ENCODE peak calls at places on chromosome 15, in six cellular contexts. One of them, this sample, is unnamed.

GRCh38 chr15:93165737-93166136 is 76.7 kb upstream of the RGMA start:
- DNase-seq in HL-60: no peak
- DNase-seq in astrocyte: no peak
- DNase-seq in IMR-90: no peak
- DNase-seq in osteoblast: no peak
- DNase-seq in GM23338: no peak
- DNase-seq in this sample: no peak

GRCh38 chr15:47351501-47351900 is 365.8 kb upstream of the SEMA6D start:
- DNase-seq in HL-60: no peak
- DNase-seq in osteoblast: no peak
- DNase-seq in IMR-90: no peak
- DNase-seq in astrocyte: no peak
- DNase-seq in GM23338: no peak
- DNase-seq in this sample: no peak

GRCh38 chr15:34942363-34942762 is 27.2 kb downstream of the AQR start:
- DNase-seq in astrocyte: peak; percentile 77
- DNase-seq in GM23338: no peak
- DNase-seq in IMR-90: peak; percentile 84
- DNase-seq in HL-60: no peak
- DNase-seq in osteoblast: peak; percentile 66
- DNase-seq in this sample: peak; percentile 85

GRCh38 chr15:32802296-32802936 is 84.6 kb downstream of the GREM1 start:
- DNase-seq in GM23338: no peak
- DNase-seq in osteoblast: peak; percentile 81
- DNase-seq in astrocyte: peak; percentile 99
- DNase-seq in IMR-90: peak; percentile 97
- DNase-seq in HL-60: no peak
- DNase-seq in this sample: peak; percentile 80

GRCh38 chr15:50854594-50855490 is 53.6 kb upstream of the AP4E1 start:
- DNase-seq in IMR-90: peak; percentile 11
- DNase-seq in astrocyte: no peak
- DNase-seq in osteoblast: no peak
- DNase-seq in HL-60: peak; percentile 40
- DNase-seq in GM23338: no peak
- DNase-seq in this sample: no peak

GRCh38 chr15:35514759-35515158 is 31.2 kb downstream of the DPH6 start:
- DNase-seq in GM23338: no peak
- DNase-seq in IMR-90: peak; percentile 33
- DNase-seq in HL-60: no peak
- DNase-seq in astrocyte: peak; percentile 54
- DNase-seq in osteoblast: peak; percentile 14
- DNase-seq in this sample: peak; percentile 12

GRCh38 chr15:100042558-100042957 is 299.2 kb downstream of the ADAMTS17 start:
- DNase-seq in IMR-90: peak; percentile 10
- DNase-seq in osteoblast: no peak
- DNase-seq in astrocyte: peak; percentile 24
- DNase-seq in GM23338: no peak
- DNase-seq in HL-60: no peak
- DNase-seq in this sample: peak; percentile 45

GRCh38 chr15:75666823-75667501 is 19.2 kb downstream of the SNX33 start:
- DNase-seq in astrocyte: peak; percentile 99
- DNase-seq in IMR-90: peak; percentile 100
- DNase-seq in osteoblast: peak; percentile 99
- DNase-seq in GM23338: no peak
- DNase-seq in HL-60: no peak
- DNase-seq in this sample: peak; percentile 99

GRCh38 chr15:83323296-83323711 is 38.8 kb upstream of the BNC1 start:
- DNase-seq in GM23338: no peak
- DNase-seq in osteoblast: peak; percentile 85
- DNase-seq in IMR-90: peak; percentile 98
- DNase-seq in astrocyte: peak; percentile 96
- DNase-seq in HL-60: no peak
- DNase-seq in this sample: peak; percentile 95

GRCh38 chr15:73049564-73050215 is 2.6 kb upstream of the NEO1 start:
- DNase-seq in astrocyte: no peak
- DNase-seq in HL-60: no peak
- DNase-seq in IMR-90: no peak
- DNase-seq in GM23338: no peak
- DNase-seq in osteoblast: no peak
- DNase-seq in this sample: no peak

GRCh38 chr15:29568840-29569532 is 253.3 kb downstream of the TJP1 start:
- DNase-seq in IMR-90: no peak
- DNase-seq in GM23338: peak; percentile 75
- DNase-seq in HL-60: no peak
- DNase-seq in osteoblast: peak; percentile 67
- DNase-seq in astrocyte: no peak
- DNase-seq in this sample: no peak

GRCh38 chr15:60916032-60916673 is 312.9 kb downstream of the RORA start:
- DNase-seq in IMR-90: no peak
- DNase-seq in HL-60: peak; percentile 38
- DNase-seq in astrocyte: no peak
- DNase-seq in GM23338: peak; percentile 24
- DNase-seq in osteoblast: no peak
- DNase-seq in this sample: no peak

GRCh38 chr15:39888809-39889208 is 31.3 kb downstream of the GPR176 start:
- DNase-seq in IMR-90: no peak
- DNase-seq in GM23338: peak; percentile 45
- DNase-seq in astrocyte: no peak
- DNase-seq in osteoblast: no peak
- DNase-seq in HL-60: no peak
- DNase-seq in this sample: no peak

GRCh38 chr15:57903626-57904025 is 161.9 kb downstream of the ALDH1A2 start:
- DNase-seq in astrocyte: no peak
- DNase-seq in osteoblast: no peak
- DNase-seq in HL-60: no peak
- DNase-seq in GM23338: no peak
- DNase-seq in IMR-90: no peak
- DNase-seq in this sample: no peak

GRCh38 chr15:31752363-31752762 is 278.0 kb upstream of the CHRNA7 start:
- DNase-seq in osteoblast: no peak
- DNase-seq in HL-60: peak; percentile 4
- DNase-seq in IMR-90: peak; percentile 1
- DNase-seq in GM23338: no peak
- DNase-seq in astrocyte: no peak
- DNase-seq in this sample: no peak

GRCh38 chr15:59174846-59175831 is 31.5 kb upstream of the LDHAL6B start:
- DNase-seq in IMR-90: peak; percentile 87
- DNase-seq in GM23338: peak; percentile 82
- DNase-seq in osteoblast: peak; percentile 87
- DNase-seq in astrocyte: peak; percentile 77
- DNase-seq in HL-60: no peak
- DNase-seq in this sample: peak; percentile 80

GRCh38 chr15:73522011-73522410 is 79.0 kb downstream of the REC114 start:
- DNase-seq in HL-60: no peak
- DNase-seq in astrocyte: no peak
- DNase-seq in osteoblast: no peak
- DNase-seq in GM23338: no peak
- DNase-seq in IMR-90: no peak
- DNase-seq in this sample: no peak

GRCh38 chr15:40355976-40356585 is 1.9 kb upstream of the DISP2 start:
- DNase-seq in astrocyte: no peak
- DNase-seq in IMR-90: no peak
- DNase-seq in HL-60: no peak
- DNase-seq in GM23338: no peak
- DNase-seq in osteoblast: peak; percentile 76
- DNase-seq in this sample: no peak

GRCh38 chr15:49902791-49903481 is 216.1 kb downstream of the ATP8B4 start:
- DNase-seq in IMR-90: peak; percentile 66
- DNase-seq in GM23338: no peak
- DNase-seq in osteoblast: peak; percentile 74
- DNase-seq in astrocyte: peak; percentile 66
- DNase-seq in HL-60: no peak
- DNase-seq in this sample: peak; percentile 12

GRCh38 chr15:75729304-75730069 is 16.8 kb upstream of the CSPG4 start:
- DNase-seq in IMR-90: no peak
- DNase-seq in osteoblast: peak; percentile 54
- DNase-seq in GM23338: no peak
- DNase-seq in HL-60: no peak
- DNase-seq in astrocyte: no peak
- DNase-seq in this sample: no peak

GRCh38 chr15:74403981-74404563 is 29.7 kb downstream of the SEMA7A start:
- DNase-seq in astrocyte: no peak
- DNase-seq in IMR-90: no peak
- DNase-seq in osteoblast: no peak
- DNase-seq in GM23338: no peak
- DNase-seq in HL-60: peak; percentile 63
- DNase-seq in this sample: no peak

GRCh38 chr15:30038667-30039523 is 43.9 kb upstream of the GOLGA8J start:
- DNase-seq in IMR-90: no peak
- DNase-seq in GM23338: no peak
- DNase-seq in astrocyte: no peak
- DNase-seq in osteoblast: no peak
- DNase-seq in HL-60: no peak
- DNase-seq in this sample: no peak

GRCh38 chr15:74040115-74040850 is 42.1 kb downstream of the GOLGA6A start:
- DNase-seq in osteoblast: peak; percentile 99
- DNase-seq in astrocyte: peak; percentile 90
- DNase-seq in IMR-90: peak; percentile 98
- DNase-seq in GM23338: no peak
- DNase-seq in HL-60: no peak
- DNase-seq in this sample: peak; percentile 97

GRCh38 chr15:79743032-79743431 is 153.8 kb downstream of the MTHFS start:
- DNase-seq in astrocyte: peak; percentile 2
- DNase-seq in HL-60: no peak
- DNase-seq in GM23338: no peak
- DNase-seq in IMR-90: no peak
- DNase-seq in osteoblast: no peak
- DNase-seq in this sample: no peak

GRCh38 chr15:78018968-78019644 is 58.4 kb downstream of the TBC1D2B start:
- DNase-seq in HL-60: no peak
- DNase-seq in astrocyte: no peak
- DNase-seq in osteoblast: no peak
- DNase-seq in IMR-90: no peak
- DNase-seq in GM23338: no peak
- DNase-seq in this sample: no peak

GRCh38 chr15:44195151-44195740 is at the start of gene FRMD5:
- DNase-seq in HL-60: no peak
- DNase-seq in astrocyte: peak; percentile 96
- DNase-seq in GM23338: peak; percentile 99
- DNase-seq in IMR-90: peak; percentile 95
- DNase-seq in osteoblast: peak; percentile 98
- DNase-seq in this sample: peak; percentile 95
- TF ChIP-seq CTCF in HL-60: no peak
- TF ChIP-seq CTCF in astrocyte: peak; percentile 10
- TF ChIP-seq CTCF in GM23338: peak; percentile 13
- TF ChIP-seq CTCF in IMR-90: peak; percentile 52
- TF ChIP-seq CTCF in osteoblast: peak; percentile 23
- TF ChIP-seq CTCF in this sample: peak; percentile 67

DNA sequence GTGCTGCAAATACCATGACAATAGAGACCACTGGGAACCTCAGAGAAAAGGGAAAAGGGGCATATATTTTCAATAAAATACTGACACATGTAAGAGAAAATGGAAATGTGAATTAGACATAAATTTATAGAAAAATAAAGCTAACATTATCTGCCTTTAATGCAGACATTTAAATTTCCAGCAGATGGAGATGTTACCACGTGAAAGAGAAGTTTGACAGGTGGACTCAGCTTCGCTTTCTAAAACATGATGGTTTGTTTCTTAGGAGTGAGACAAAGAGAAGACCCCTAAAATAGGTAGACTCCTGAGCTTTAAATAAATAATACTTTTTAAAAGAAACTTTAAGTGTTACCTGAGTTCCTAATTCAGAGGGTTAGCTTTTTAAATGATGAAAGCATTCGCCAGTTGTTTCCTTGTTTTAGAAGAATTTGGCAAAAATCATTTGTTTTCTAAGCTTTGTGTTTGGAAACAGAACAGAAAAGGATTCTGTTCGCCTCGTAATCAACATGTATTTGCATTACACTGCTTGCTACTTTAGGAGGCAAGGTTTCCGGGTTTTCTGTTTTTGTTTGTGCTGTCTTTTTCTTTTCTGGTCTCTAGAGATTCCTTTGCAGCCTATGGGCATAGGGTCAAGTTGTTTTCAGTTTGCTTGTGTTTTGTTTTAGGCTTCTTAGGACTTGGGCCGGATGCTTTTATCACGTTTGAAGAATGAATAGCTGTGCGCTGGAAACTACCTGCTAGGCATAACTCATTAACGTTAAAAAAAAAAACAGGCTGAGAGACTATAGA is 271.4 kb downstream of the THSD4 start:
- DNase-seq in IMR-90: peak; percentile 38
- DNase-seq in astrocyte: peak; percentile 8
- DNase-seq in GM23338: peak; percentile 94
- DNase-seq in HL-60: no peak
- DNase-seq in osteoblast: no peak
- DNase-seq in this sample: no peak
- H3K27ac ChIP-seq in IMR-90: no peak overlapping the region
- H3K27ac ChIP-seq in astrocyte: no peak overlapping the region
- H3K27ac ChIP-seq in GM23338: peak overlapping the region; percentile 85
- H3K27ac ChIP-seq in HL-60: no peak overlapping the region
- H3K27ac ChIP-seq in osteoblast: no peak overlapping the region
- H3K27ac ChIP-seq in this sample: no peak overlapping the region

DNA sequence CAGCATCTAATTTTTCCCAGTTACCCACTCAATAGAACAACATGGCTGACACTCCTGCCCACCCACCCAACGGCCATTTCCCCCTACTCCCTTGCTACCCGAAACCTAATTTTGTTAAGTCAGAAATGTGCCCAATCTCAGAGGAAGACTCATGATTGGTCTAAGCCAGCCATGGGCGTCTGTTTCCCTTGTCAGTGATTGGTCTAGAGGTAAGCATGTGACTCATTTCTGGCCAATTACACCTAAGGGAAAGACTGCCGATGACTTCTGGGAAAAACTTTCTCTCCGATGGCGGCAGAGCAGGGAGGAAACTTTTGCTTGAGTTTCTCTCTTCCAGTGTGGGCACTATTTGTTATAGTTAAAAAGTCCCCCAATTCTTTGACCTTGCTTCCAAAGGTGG is 72.9 kb downstream of the RPLP1 start:
- DNase-seq in HL-60: no peak
- DNase-seq in GM23338: no peak
- DNase-seq in astrocyte: no peak
- DNase-seq in IMR-90: no peak
- DNase-seq in osteoblast: no peak
- DNase-seq in this sample: no peak
- H3K4me3 ChIP-seq in HL-60: no peak overlapping the region
- H3K4me3 ChIP-seq in GM23338: no peak overlapping the region
- H3K4me3 ChIP-seq in astrocyte: no peak overlapping the region
- H3K4me3 ChIP-seq in IMR-90: no peak overlapping the region
- H3K4me3 ChIP-seq in osteoblast: no peak overlapping the region
- H3K4me3 ChIP-seq in this sample: no peak overlapping the region

DNA sequence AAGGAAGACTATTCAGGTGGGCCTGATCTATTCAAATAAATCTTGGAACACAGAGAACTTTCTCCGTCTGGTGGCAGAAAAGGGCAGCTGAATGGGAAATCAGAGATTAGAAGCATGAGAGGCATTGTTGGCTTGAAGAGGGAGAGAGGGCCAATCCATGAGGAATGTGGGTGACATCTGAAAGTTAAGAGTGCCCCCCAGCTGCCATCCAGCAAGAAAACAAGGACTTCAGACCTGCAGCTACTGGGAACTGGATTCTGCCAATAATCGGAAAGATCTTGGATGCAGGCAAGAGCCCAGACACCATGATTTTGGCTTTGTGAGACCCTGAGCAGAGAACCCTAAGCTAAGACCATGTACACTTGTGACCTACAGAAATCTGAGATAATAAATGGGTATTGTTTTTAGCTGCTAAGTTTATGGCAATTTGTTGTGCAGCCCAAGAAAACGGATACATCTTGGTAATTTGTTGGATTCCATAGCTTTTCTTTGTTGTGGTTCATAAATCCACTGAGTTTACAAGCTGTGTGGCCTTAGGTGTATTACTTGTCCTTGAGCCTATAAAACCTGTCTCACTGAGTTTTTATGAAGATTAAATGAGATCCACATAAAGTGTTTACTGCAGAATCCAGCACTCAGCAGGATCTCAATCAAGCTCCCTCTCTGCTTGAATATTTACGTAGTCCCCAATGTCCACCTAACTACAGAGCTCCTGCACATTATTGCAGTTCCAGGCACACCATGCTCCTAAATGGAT is 82.1 kb upstream of the PRTG start:
- DNase-seq in HL-60: no peak
- DNase-seq in astrocyte: no peak
- DNase-seq in IMR-90: no peak
- DNase-seq in osteoblast: no peak
- DNase-seq in GM23338: peak; percentile 55
- DNase-seq in this sample: no peak
- TF ChIP-seq CTCF in HL-60: no peak
- TF ChIP-seq CTCF in astrocyte: no peak
- TF ChIP-seq CTCF in IMR-90: no peak
- TF ChIP-seq CTCF in osteoblast: no peak
- TF ChIP-seq CTCF in GM23338: peak; percentile 63
- TF ChIP-seq CTCF in this sample: no peak